ENCODE peak calls at places on chromosomes 12 and 14, in six cellular contexts. D is GM06990, Y is fibroblast of the aortic adventitia, V is epithelial cell of esophagus, G is esophagus squamous epithelium, P is hepatocyte. M is an unnamed sample.

GRCh38 chr12:39553476-39553875 is 66.1 kb downstream of the ABCD2 start:
- DNase-seq in G (no peak), V (peak), P (no peak), D (no peak), Y (no peak), M (no peak)

GRCh38 chr12:62866451-62867082 is 68.4 kb downstream of the PPM1H start:
- DNase-seq in D (no peak), G (no peak), Y (peak), V (peak), P (peak), M (no peak)

GRCh38 chr12:60752589-60752988 is 1156.8 kb downstream of the SLC16A7 start:
- DNase-seq in P (no peak), Y (no peak), D (no peak), G (no peak), V (no peak), M (no peak)

GRCh38 chr14:53355581-53356112 is 202.5 kb upstream of the DDHD1 start:
- DNase-seq in P (peak), D (no peak), V (peak), G (no peak), Y (peak), M (peak)

GRCh38 chr12:89280833-89281533 is 71.3 kb downstream of the DUSP6 start:
- DNase-seq in P (no peak), D (no peak), G (no peak), V (peak), Y (peak), M (no peak)

GRCh38 chr14:94673071-94673470 is 60.9 kb downstream of the SERPINA3 start:
- DNase-seq in V (no peak), D (no peak), P (no peak), G (no peak), Y (no peak), M (no peak)

GRCh38 chr12:75878382-75878720 is 153.2 kb downstream of the PHLDA1 start:
- DNase-seq in V (peak), G (no peak), P (peak), Y (peak), D (no peak), M (no peak)

GRCh38 chr12:53054112-53054878 is 4.4 kb downstream of the TNS2 start:
- DNase-seq in G (peak), P (peak), Y (peak), D (peak), V (peak), M (peak)

GRCh38 chr12:90991952-90992465 is 12.8 kb downstream of the EPYC start:
- DNase-seq in Y (no peak), V (no peak), D (no peak), G (no peak), P (no peak), M (no peak)

GRCh38 chr14:51862171-51862838 is 1.9 kb downstream of the GNG2 start:
- DNase-seq in P (no peak), G (no peak), Y (no peak), V (no peak), D (no peak), M (no peak)

GRCh38 chr14:53331921-53332320 is 178.8 kb upstream of the DDHD1 start:
- DNase-seq in V (no peak), P (no peak), G (no peak), D (no peak), Y (no peak), M (no peak)

GRCh38 chr14:104797112-104798044 is 1.8 kb upstream of the AKT1 start:
- DNase-seq in G (no peak), P (peak), V (no peak), Y (no peak), D (no peak), M (no peak)

GRCh38 chr14:55053018-55053417 is 1.6 kb downstream of the MAPK1IP1L start:
- DNase-seq in V (no peak), D (no peak), P (no peak), G (no peak), Y (no peak), M (peak)

GRCh38 chr12:38411947-38412346 is 95.4 kb downstream of the ALG10B start:
- DNase-seq in Y (no peak), V (no peak), P (no peak), D (no peak), G (no peak), M (no peak)

GRCh38 chr12:53493610-53494391 is 5.5 kb downstream of the MAP3K12 start:
- DNase-seq in Y (no peak), V (no peak), D (no peak), G (no peak), P (no peak), M (no peak)

GRCh38 chr12:57726884-57727757 is 11.4 kb downstream of the AGAP2 start:
- DNase-seq in Y (no peak), V (peak), G (no peak), P (peak), D (no peak), M (peak)

GRCh38 chr12:30994274-30994673 is 67.7 kb downstream of the TSPAN11 start:
- DNase-seq in D (no peak), Y (no peak), V (no peak), P (no peak), G (no peak), M (no peak)

GRCh38 chr14:82003418-82003817 is 469.8 kb upstream of the SEL1L start:
- DNase-seq in V (no peak), Y (no peak), P (no peak), D (no peak), G (no peak), M (no peak)

DNA sequence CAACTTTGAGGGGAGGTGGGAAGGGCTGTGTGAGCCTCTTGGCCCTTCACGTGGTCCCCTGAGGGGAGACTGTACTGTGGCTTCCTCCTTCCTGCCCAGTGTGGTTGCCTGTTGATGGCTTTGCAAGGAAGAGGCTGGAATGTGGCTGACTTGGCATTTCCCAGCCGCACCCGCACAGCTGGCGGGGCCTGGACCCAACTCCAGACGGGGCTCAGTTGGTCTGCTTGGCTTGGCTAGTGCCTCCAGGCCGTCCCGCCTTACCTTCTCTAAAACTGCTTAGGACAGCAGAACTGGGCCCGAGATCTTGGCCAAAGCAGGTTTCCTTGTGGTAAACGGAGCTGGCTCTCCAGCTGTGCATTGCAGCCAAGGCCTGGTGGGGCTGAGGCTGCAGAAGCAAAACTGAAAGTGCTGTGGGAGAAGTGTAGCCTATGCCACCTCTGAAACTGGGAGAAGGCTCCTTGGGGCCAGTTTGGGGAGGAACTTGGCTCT is 139.5 kb downstream of the SMOC1 start:
- DNase-seq in G (no peak), V (peak), D (no peak), Y (peak), P (no peak), M (no peak)
- H3K4me3 ChIP-seq in G (peak), V (no peak), D (no peak), Y (peak), P (no peak), M (no peak)

DNA sequence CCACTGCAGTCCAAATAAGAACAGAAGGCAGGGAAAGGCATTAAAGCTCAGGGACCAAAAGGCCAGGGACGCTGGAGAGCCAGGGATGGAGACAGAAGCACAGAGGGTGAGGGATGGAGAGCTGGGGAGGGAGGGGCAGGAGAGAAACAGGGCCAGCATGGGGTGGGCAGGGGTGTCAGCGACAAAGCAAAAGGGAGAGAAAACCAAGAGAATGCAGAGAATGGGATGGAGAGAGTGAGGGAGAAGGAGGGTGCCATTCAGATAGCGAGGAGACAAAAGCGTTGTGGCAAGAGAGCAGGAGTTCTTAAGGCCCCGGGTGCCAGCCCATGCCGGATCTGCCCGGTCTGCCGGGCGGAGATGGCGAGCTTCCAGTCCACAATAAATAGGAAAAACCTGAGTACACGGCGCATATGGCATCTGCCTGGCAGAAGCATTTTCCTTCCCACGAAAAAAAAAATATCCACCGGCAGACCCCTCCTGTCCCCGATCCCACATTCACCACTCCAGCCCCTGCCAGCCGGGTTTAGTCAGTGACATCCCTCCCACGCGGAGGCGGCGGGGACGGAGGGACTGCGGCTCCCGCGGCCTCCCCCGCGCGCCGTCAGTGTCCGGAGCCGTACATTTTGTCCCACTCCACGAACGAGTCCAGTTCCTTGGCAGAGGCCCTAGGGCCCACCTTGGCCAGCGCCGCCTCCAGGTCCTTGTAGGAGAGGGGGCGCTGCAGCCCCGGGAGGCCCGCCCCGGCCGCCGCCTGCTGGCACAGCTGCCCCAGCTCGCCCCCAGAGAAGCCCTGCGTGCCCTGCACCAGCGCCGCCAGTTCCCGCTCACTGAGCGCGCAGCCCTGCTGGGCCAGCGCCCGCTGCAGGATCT is 28.4 kb downstream of the FIGNL2 start:
- DNase-seq in P (no peak), Y (no peak), G (no peak), V (no peak), D (no peak), M (no peak)
- H3K4me3 ChIP-seq in P (no peak), Y (no peak), G (peak), V (no peak), D (no peak), M (peak)

DNA sequence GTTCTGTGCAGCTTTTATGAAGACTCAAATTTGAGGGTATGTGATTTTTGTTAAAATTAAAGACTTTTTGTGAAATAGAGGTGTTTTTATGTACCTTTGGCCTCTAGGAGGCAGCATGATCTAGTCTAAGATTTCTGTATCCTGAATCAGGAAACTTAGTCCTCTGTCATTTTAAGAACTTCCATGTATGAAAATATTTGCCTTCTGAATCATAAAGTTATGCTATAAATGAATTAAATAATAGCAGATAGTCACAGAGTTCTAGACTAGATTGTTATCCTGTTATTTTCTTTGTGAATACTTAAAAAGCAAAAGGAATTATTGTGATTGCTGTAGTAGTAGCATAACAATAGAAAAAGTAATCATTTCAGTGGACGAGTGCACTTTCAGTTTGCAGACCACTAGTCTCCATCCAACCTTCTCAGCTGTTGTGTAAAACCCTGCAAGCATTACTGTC is 56.3 kb downstream of the FGD4 start:
- DNase-seq in Y (peak), D (no peak), V (peak), P (peak), G (no peak), M (peak)
- H3K4me3 ChIP-seq in Y (peak), D (no peak), V (no peak), P (peak), G (peak), M (peak)

DNA sequence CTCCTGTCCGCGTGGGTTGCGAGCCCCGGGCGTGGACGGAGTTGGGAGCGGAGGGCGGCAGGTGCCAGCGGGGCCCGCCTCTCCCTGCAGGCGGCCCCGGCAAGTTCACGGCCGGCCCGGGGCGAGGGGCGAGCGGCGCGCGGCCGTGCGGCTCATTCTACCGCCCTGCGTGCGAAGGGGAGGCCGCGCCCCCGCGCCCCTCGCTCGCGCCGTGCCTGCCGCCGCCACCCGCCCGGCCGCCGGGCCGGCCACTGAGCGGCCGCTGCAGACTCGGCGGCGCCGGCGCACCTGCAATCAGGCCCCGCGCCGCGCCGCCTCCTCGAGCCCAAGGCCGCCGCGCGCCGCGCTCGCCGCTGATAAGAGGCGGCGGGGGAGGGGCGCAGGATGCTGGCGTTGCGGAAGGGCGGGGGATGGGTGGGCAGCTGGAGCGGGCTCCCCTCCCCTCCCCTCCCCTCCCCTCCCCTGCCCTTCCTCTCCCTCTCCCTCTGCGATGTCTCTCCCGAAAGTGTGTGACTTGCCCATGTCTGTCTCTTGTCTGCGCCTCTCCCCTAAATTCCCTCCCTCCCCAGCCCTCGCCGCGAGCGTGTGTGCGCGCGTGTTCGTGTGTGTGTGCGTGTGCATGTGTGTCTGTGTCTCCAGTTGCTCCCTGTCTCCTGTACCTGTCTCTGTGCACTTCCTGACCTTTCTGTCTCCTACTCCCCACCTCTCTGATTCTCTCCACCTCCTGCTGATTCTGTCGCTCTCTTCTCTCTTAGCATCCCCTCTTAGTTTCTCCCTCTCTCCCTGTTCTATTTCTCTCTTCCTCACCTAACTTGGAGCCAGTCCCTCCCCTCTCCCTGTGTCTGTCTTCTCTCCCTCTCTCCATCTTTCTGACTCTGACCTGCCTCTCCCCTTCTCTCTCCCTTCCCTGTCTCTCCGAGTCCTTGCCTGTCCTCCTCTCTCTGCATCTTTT is 768.1 kb upstream of the TBX3 start:
- DNase-seq in D (peak), P (peak), V (peak), G (no peak), Y (no peak), M (no peak)
- H3K4me3 ChIP-seq in D (peak), P (no peak), V (no peak), G (peak), Y (peak), M (peak)

GRCh38 chr12:69002969-69003368 is 70.0 kb upstream of the CPM start:
- DNase-seq in D (no peak), V (no peak), G (no peak), P (no peak), Y (no peak), M (no peak)

GRCh38 chr12:69000540-69001243 is 67.7 kb upstream of the CPM start:
- DNase-seq in P (peak), V (peak), G (no peak), Y (peak), D (no peak), M (no peak)

GRCh38 chr12:68998036-68998435 is 65.1 kb upstream of the CPM start:
- DNase-seq in P (no peak), G (no peak), D (no peak), V (no peak), Y (no peak), M (no peak)

DNA sequence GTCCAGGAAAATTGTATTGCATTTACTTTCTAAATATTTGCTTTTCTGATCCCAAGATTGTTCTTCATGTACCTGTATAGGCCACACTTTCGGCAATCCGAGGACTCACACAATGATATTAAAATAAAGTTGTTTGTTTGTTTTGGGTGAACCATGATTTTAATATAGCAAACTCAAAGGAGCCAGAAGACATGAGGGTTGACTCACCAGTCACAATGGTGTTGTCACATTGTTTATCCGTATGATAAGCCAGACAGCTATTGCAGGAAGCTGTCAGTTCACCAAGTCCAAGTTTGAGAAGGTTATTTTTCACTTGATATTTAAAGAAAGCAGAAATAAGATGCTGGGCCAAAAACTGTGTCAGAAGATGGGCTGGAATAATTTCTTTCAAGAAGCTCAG is 67.1 kb upstream of the CPM start:
- DNase-seq in P (no peak), V (peak), D (no peak), Y (peak), G (no peak), M (no peak)
- H3K4me3 ChIP-seq in P (no peak), V (no peak), D (no peak), Y (no peak), G (no peak), M (no peak)

GRCh38 chr12:94731733-94732360 is 81.5 kb upstream of the TMCC3 start:
- DNase-seq in D (no peak), Y (no peak), V (peak), G (no peak), P (no peak), M (no peak)

GRCh38 chr12:94730846-94731245 is 80.5 kb upstream of the TMCC3 start:
- DNase-seq in V (no peak), G (no peak), P (no peak), Y (no peak), D (no peak), M (no peak)

GRCh38 chr12:94733727-94734126 is 83.4 kb upstream of the TMCC3 start:
- DNase-seq in Y (no peak), V (no peak), G (no peak), P (no peak), D (no peak), M (no peak)

GRCh38 chr12:94735985-94736384 is 85.6 kb upstream of the TMCC3 start:
- DNase-seq in G (no peak), Y (no peak), P (no peak), V (no peak), D (no peak), M (no peak)

GRCh38 chr12:94732367-94732990 is 82.1 kb upstream of the TMCC3 start:
- DNase-seq in G (no peak), Y (no peak), D (no peak), V (no peak), P (no peak), M (no peak)
- H3K4me3 ChIP-seq in G (no peak), Y (no peak), D (no peak), V (no peak), P (no peak), M (no peak)

GRCh38 chr12:94973202-94973601 is 30.3 kb downstream of the NDUFA12 start:
- DNase-seq in V (no peak), Y (no peak), P (peak), D (no peak), G (no peak), M (no peak)
- H3K4me3 ChIP-seq in V (no peak), Y (no peak), P (no peak), D (no peak), G (no peak), M (no peak)

DNA sequence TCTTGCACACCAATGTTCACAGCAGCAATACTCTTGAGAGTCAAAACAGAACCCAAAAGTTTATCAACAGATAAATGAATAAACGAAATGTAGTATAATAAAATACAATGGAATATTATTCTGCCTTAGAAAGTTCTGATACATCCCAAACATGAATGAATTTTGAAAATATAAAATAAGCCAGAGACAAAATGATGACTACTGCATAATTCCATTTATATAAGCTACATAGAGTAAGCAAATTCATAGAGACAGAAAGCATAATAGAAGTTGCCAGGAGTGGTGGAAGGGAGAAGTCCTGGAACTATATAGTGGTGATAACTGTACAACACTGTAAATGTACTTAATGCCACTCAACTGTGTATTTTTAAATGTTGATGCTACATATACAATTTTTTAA is 21.1 kb downstream of the KDM5A start:
- DNase-seq in D (no peak), P (no peak), Y (no peak), V (no peak), G (no peak), M (no peak)
- H3K4me3 ChIP-seq in D (no peak), P (no peak), Y (no peak), V (no peak), G (no peak), M (no peak)

M was measured in LNCaP clone FGC.